ENCODE peak calls at places on chromosomes 3 and 15, in ten cellular contexts. B is fibroblast of the conjunctiva; T is stimulated activated CD4-positive, alpha-beta T cell treated with anti-CD3 and anti-CD28 coated beads, TNF-alpha, amount 100 ng/mL, for 1 hour; W is ACHN; U is substantia nigra; M is frontal cortex; Y is brain microvascular endothelial cell; R is ureter; J is BE2C; D is naive thymus-derived CD4-positive, alpha-beta T cell. I is an unnamed sample.

GRCh38 chr3:123285931-123286307 is 84.2 kb downstream of the SEC22A start:
- DNase-seq in D (no peak), B (no peak), W (no peak), R (no peak), U (no peak), M (no peak), J (no peak), T (no peak), Y (no peak), I (no peak)

GRCh38 chr3:180870008-180870733 is 42.3 kb upstream of the FXR1 start:
- DNase-seq in U (no peak), M (no peak), D (no peak), J (no peak), Y (no peak), T (no peak), B (peak), R (no peak), W (no peak), I (no peak)

GRCh38 chr3:141710888-141711616 is 27.0 kb upstream of the RNF7 start:
- DNase-seq in U (no peak), M (no peak), B (peak), W (no peak), D (no peak), Y (peak), J (no peak), T (no peak), R (no peak), I (peak)

GRCh38 chr3:197516517-197516889 is 39.3 kb downstream of the BDH1 start:
- DNase-seq in T (no peak), W (peak), D (no peak), R (peak), B (peak), J (no peak), Y (peak), U (no peak), M (no peak), I (peak)

GRCh38 chr15:61839541-61839940 is 220.7 kb downstream of the VPS13C start:
- DNase-seq in Y (peak), R (no peak), M (no peak), W (no peak), T (no peak), U (no peak), J (no peak), D (no peak), B (no peak), I (peak)

GRCh38 chr3:182912476-182912875 is 67.9 kb downstream of the DCUN1D1 start:
- DNase-seq in T (no peak), U (peak), D (no peak), Y (no peak), J (no peak), B (no peak), R (no peak), M (no peak), W (no peak), I (no peak)

GRCh38 chr3:161403251-161403650 is 31.9 kb upstream of the SPTSSB start:
- DNase-seq in U (no peak), D (no peak), W (no peak), Y (peak), T (no peak), M (no peak), J (no peak), R (no peak), B (no peak), I (peak)

GRCh38 chr3:72068621-72069020 is 283.7 kb upstream of the PROK2 start:
- DNase-seq in R (no peak), J (no peak), T (no peak), B (no peak), W (no peak), M (no peak), Y (no peak), D (no peak), U (no peak), I (no peak)

GRCh38 chr3:129549006-129549800 is 6.2 kb downstream of the H1-8 start:
- DNase-seq in J (no peak), M (no peak), D (no peak), U (no peak), T (no peak), R (no peak), W (no peak), B (no peak), Y (no peak), I (no peak)

GRCh38 chr3:185807455-185808068 is 17.3 kb downstream of the IGF2BP2 start:
- DNase-seq in M (no peak), B (peak), U (no peak), D (no peak), W (peak), Y (peak), T (no peak), J (no peak), R (no peak), I (peak)

GRCh38 chr3:115905871-115906270 is 282.6 kb downstream of the GAP43 start:
- DNase-seq in D (no peak), U (no peak), Y (no peak), T (no peak), M (no peak), R (no peak), W (no peak), B (no peak), J (no peak), I (no peak)

GRCh38 chr3:108021533-108021932 is 69.3 kb downstream of the CD47 start:
- DNase-seq in M (no peak), Y (no peak), B (no peak), U (no peak), T (no peak), R (no peak), W (no peak), J (no peak), D (no peak), I (no peak)

GRCh38 chr3:106631378-106632083 is 745.7 kb upstream of the CCDC54 start:
- DNase-seq in T (no peak), D (no peak), B (no peak), M (no peak), U (no peak), R (no peak), Y (no peak), J (no peak), W (no peak), I (peak)

GRCh38 chr3:39779511-39780230 is 29.7 kb upstream of the MYRIP start:
- DNase-seq in J (no peak), W (no peak), D (no peak), B (no peak), Y (no peak), U (no peak), R (no peak), M (no peak), T (no peak), I (no peak)

GRCh38 chr3:69246612-69247011 is 124.2 kb upstream of the LMOD3 start:
- DNase-seq in U (no peak), W (no peak), B (no peak), D (no peak), J (no peak), R (no peak), M (no peak), Y (no peak), T (no peak), I (no peak)

GRCh38 chr15:85500729-85501128 is 120.3 kb downstream of the AKAP13 start:
- DNase-seq in J (peak), T (no peak), U (no peak), R (no peak), W (no peak), B (no peak), D (no peak), M (no peak), Y (peak), I (no peak)

GRCh38 chr15:91407237-91407889 is 307.3 kb downstream of the SV2B start:
- DNase-seq in T (no peak), Y (no peak), R (no peak), M (no peak), B (no peak), W (peak), U (no peak), D (no peak), J (no peak), I (peak)

GRCh38 chr3:69193749-69194148 is 71.4 kb upstream of the LMOD3 start:
- DNase-seq in T (no peak), B (no peak), J (no peak), W (no peak), R (no peak), D (no peak), U (no peak), M (no peak), Y (no peak), I (no peak)

GRCh38 chr15:67458449-67458848 is 62.5 kb upstream of the C15orf61 start:
- DNase-seq in Y (no peak), R (no peak), D (no peak), U (no peak), T (no peak), J (no peak), B (no peak), W (no peak), M (no peak), I (no peak)

GRCh38 chr15:89136818-89137772 is 48.8 kb downstream of the ABHD2 start:
- DNase-seq in B (no peak), J (no peak), M (no peak), W (no peak), Y (no peak), T (no peak), U (no peak), R (no peak), D (no peak), I (no peak)

GRCh38 chr3:129278970-129279906 is 568 bp downstream of the HMCES start:
- DNase-seq in B (no peak), J (peak), M (no peak), Y (peak), D (peak), W (peak), U (no peak), R (peak), T (peak), I (no peak)

GRCh38 chr15:42911058-42911592 is 9.5 kb downstream of the TTBK2 start:
- DNase-seq in B (no peak), D (no peak), J (no peak), R (no peak), T (no peak), M (no peak), U (no peak), Y (no peak), W (no peak), I (no peak)